ENCODE peak calls at places on chromosomes 13 and 19, in seven cellular contexts. One of them, this sample, is unnamed.

GRCh38 chr19:46772170-46773017 is 16.0 kb downstream of the SLC1A5 start:
- DNase-seq in psoas muscle: no peak
- DNase-seq in uterus: no peak
- DNase-seq in MM.1S: no peak
- DNase-seq in epithelial cell of esophagus: no peak
- DNase-seq in cardiac muscle cell: no peak
- DNase-seq in stomach: no peak
- DNase-seq in this sample: no peak

GRCh38 chr13:27977476-27978300 is 8.6 kb upstream of the CDX2 start:
- DNase-seq in MM.1S: no peak
- DNase-seq in psoas muscle: no peak
- DNase-seq in epithelial cell of esophagus: no peak
- DNase-seq in cardiac muscle cell: no peak
- DNase-seq in stomach: no peak
- DNase-seq in uterus: no peak
- DNase-seq in this sample: no peak

GRCh38 chr19:46984077-46985010 is 35.3 kb upstream of the NPAS1 start:
- DNase-seq in MM.1S: no peak
- DNase-seq in psoas muscle: peak; percentile 50
- DNase-seq in stomach: no peak
- DNase-seq in epithelial cell of esophagus: peak; percentile 83
- DNase-seq in uterus: peak; percentile 62
- DNase-seq in cardiac muscle cell: peak; percentile 81
- DNase-seq in this sample: peak; percentile 70

GRCh38 chr19:36528921-36529518 is 949 bp upstream of the ZNF260 start:
- DNase-seq in uterus: no peak
- DNase-seq in stomach: no peak
- DNase-seq in epithelial cell of esophagus: no peak
- DNase-seq in cardiac muscle cell: peak; percentile 12
- DNase-seq in psoas muscle: no peak
- DNase-seq in MM.1S: no peak
- DNase-seq in this sample: no peak

GRCh38 chr19:29666634-29667389 is 1.6 kb downstream of the PLEKHF1 start:
- DNase-seq in cardiac muscle cell: peak; percentile 81
- DNase-seq in uterus: peak; percentile 82
- DNase-seq in epithelial cell of esophagus: peak; percentile 43
- DNase-seq in psoas muscle: peak; percentile 82
- DNase-seq in MM.1S: no peak
- DNase-seq in stomach: peak; percentile 54
- DNase-seq in this sample: no peak

GRCh38 chr13:50276550-50276949 is 261.3 kb downstream of the KCNRG start:
- DNase-seq in stomach: no peak
- DNase-seq in epithelial cell of esophagus: no peak
- DNase-seq in cardiac muscle cell: no peak
- DNase-seq in MM.1S: no peak
- DNase-seq in uterus: no peak
- DNase-seq in psoas muscle: no peak
- DNase-seq in this sample: no peak

GRCh38 chr19:46456930-46457329 is 14.4 kb downstream of the PNMA8A start:
- DNase-seq in uterus: no peak
- DNase-seq in psoas muscle: no peak
- DNase-seq in cardiac muscle cell: no peak
- DNase-seq in MM.1S: no peak
- DNase-seq in stomach: no peak
- DNase-seq in epithelial cell of esophagus: no peak
- DNase-seq in this sample: no peak

GRCh38 chr19:30084390-30084819 is 142.4 kb downstream of the URI1 start:
- DNase-seq in uterus: no peak
- DNase-seq in stomach: no peak
- DNase-seq in epithelial cell of esophagus: no peak
- DNase-seq in MM.1S: no peak
- DNase-seq in psoas muscle: no peak
- DNase-seq in cardiac muscle cell: no peak
- DNase-seq in this sample: no peak

GRCh38 chr13:24406524-24406923 is 97.1 kb downstream of the C1QTNF9 start:
- DNase-seq in epithelial cell of esophagus: no peak
- DNase-seq in cardiac muscle cell: no peak
- DNase-seq in MM.1S: no peak
- DNase-seq in stomach: no peak
- DNase-seq in psoas muscle: no peak
- DNase-seq in uterus: no peak
- DNase-seq in this sample: no peak

GRCh38 chr13:45015300-45015699 is 26.0 kb downstream of the GPALPP1 start:
- DNase-seq in psoas muscle: no peak
- DNase-seq in uterus: no peak
- DNase-seq in cardiac muscle cell: no peak
- DNase-seq in stomach: no peak
- DNase-seq in epithelial cell of esophagus: peak; percentile 8
- DNase-seq in MM.1S: no peak
- DNase-seq in this sample: peak; percentile 5

GRCh38 chr13:64709079-64709478 is 2521.1 kb downstream of the PCDH9 start:
- DNase-seq in epithelial cell of esophagus: no peak
- DNase-seq in psoas muscle: no peak
- DNase-seq in MM.1S: no peak
- DNase-seq in stomach: no peak
- DNase-seq in uterus: no peak
- DNase-seq in cardiac muscle cell: no peak
- DNase-seq in this sample: no peak

GRCh38 chr13:30796132-30796832 is 60.9 kb downstream of the ALOX5AP start:
- DNase-seq in psoas muscle: no peak
- DNase-seq in uterus: no peak
- DNase-seq in MM.1S: no peak
- DNase-seq in epithelial cell of esophagus: peak; percentile 75
- DNase-seq in stomach: no peak
- DNase-seq in cardiac muscle cell: no peak
- DNase-seq in this sample: no peak

GRCh38 chr19:7706662-7707454 is 4.9 kb upstream of the FCER2 start:
- DNase-seq in epithelial cell of esophagus: no peak
- DNase-seq in uterus: no peak
- DNase-seq in MM.1S: no peak
- DNase-seq in cardiac muscle cell: no peak
- DNase-seq in psoas muscle: no peak
- DNase-seq in stomach: no peak
- DNase-seq in this sample: no peak

GRCh38 chr19:18865973-18866799 is 29.8 kb downstream of the CERS1 start:
- DNase-seq in cardiac muscle cell: peak; percentile 82
- DNase-seq in epithelial cell of esophagus: peak; percentile 68
- DNase-seq in MM.1S: no peak
- DNase-seq in stomach: peak; percentile 67
- DNase-seq in psoas muscle: peak; percentile 71
- DNase-seq in uterus: peak; percentile 44
- DNase-seq in this sample: no peak

GRCh38 chr19:5947435-5947834 is 30.5 kb downstream of the RANBP3 start:
- DNase-seq in MM.1S: no peak
- DNase-seq in psoas muscle: peak; percentile 68
- DNase-seq in epithelial cell of esophagus: no peak
- DNase-seq in stomach: peak; percentile 37
- DNase-seq in uterus: peak; percentile 83
- DNase-seq in cardiac muscle cell: no peak
- DNase-seq in this sample: peak; percentile 72

GRCh38 chr19:55695511-55696290 is 20.7 kb downstream of the EPN1 start:
- DNase-seq in MM.1S: no peak
- DNase-seq in stomach: no peak
- DNase-seq in epithelial cell of esophagus: no peak
- DNase-seq in uterus: no peak
- DNase-seq in cardiac muscle cell: no peak
- DNase-seq in psoas muscle: no peak
- DNase-seq in this sample: no peak

GRCh38 chr19:4776436-4777205 is 14.9 kb upstream of the FEM1A start:
- DNase-seq in MM.1S: no peak
- DNase-seq in uterus: no peak
- DNase-seq in psoas muscle: no peak
- DNase-seq in stomach: no peak
- DNase-seq in cardiac muscle cell: no peak
- DNase-seq in epithelial cell of esophagus: no peak
- DNase-seq in this sample: no peak

GRCh38 chr19:45809643-45810159 is 5.4 kb downstream of the RSPH6A start:
- DNase-seq in MM.1S: peak; percentile 82
- DNase-seq in stomach: no peak
- DNase-seq in psoas muscle: no peak
- DNase-seq in uterus: no peak
- DNase-seq in epithelial cell of esophagus: peak; percentile 60
- DNase-seq in cardiac muscle cell: no peak
- DNase-seq in this sample: peak; percentile 45

GRCh38 chr19:40217027-40217810 is 965 bp downstream of the TTC9B start:
- DNase-seq in stomach: peak; percentile 65
- DNase-seq in MM.1S: no peak
- DNase-seq in cardiac muscle cell: peak; percentile 15
- DNase-seq in psoas muscle: peak; percentile 41
- DNase-seq in uterus: no peak
- DNase-seq in epithelial cell of esophagus: peak; percentile 65
- DNase-seq in this sample: no peak

DNA sequence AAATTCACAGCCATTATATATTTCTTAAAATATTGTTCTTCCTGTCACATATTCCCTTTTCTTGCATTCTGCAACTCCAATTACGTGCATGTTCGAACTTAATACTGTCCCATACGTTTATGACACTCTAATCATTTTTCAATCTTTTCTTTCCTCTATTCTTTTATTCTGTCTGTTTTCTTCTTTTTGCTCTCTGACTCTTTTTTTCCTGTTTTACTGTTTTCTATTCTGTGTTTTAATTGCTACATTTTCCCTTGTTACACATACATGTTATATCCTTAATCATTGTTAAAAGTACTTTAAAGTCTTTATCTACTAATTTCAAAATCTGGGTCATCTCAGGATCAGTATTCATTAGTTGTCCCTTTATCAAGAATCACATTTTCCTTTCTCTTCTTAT is 1149.1 kb upstream of the PCDH20 start:
- DNase-seq in uterus: no peak
- DNase-seq in epithelial cell of esophagus: no peak
- DNase-seq in MM.1S: no peak
- DNase-seq in stomach: no peak
- DNase-seq in psoas muscle: no peak
- DNase-seq in cardiac muscle cell: no peak
- DNase-seq in this sample: no peak
- H3K4me3 ChIP-seq in uterus: no peak overlapping the region
- H3K4me3 ChIP-seq in epithelial cell of esophagus: no peak overlapping the region
- H3K4me3 ChIP-seq in MM.1S: no peak overlapping the region
- H3K4me3 ChIP-seq in stomach: no peak overlapping the region
- H3K4me3 ChIP-seq in psoas muscle: no peak overlapping the region
- H3K4me3 ChIP-seq in cardiac muscle cell: no peak overlapping the region
- H3K4me3 ChIP-seq in this sample: no peak overlapping the region

GRCh38 chr19:48735031-48735615 is 5.3 kb downstream of the RASIP1 start:
- DNase-seq in cardiac muscle cell: peak; percentile 79
- DNase-seq in epithelial cell of esophagus: peak; percentile 75
- DNase-seq in MM.1S: no peak
- DNase-seq in psoas muscle: no peak
- DNase-seq in stomach: no peak
- DNase-seq in uterus: no peak
- DNase-seq in this sample: no peak
- H3K4me3 ChIP-seq in cardiac muscle cell: peak overlapping the region; percentile 38
- H3K4me3 ChIP-seq in epithelial cell of esophagus: peak overlapping the region; percentile 36
- H3K4me3 ChIP-seq in MM.1S: no peak overlapping the region
- H3K4me3 ChIP-seq in psoas muscle: no peak overlapping the region
- H3K4me3 ChIP-seq in stomach: no peak overlapping the region
- H3K4me3 ChIP-seq in uterus: no peak overlapping the region
- H3K4me3 ChIP-seq in this sample: peak overlapping the region; percentile 18

DNA sequence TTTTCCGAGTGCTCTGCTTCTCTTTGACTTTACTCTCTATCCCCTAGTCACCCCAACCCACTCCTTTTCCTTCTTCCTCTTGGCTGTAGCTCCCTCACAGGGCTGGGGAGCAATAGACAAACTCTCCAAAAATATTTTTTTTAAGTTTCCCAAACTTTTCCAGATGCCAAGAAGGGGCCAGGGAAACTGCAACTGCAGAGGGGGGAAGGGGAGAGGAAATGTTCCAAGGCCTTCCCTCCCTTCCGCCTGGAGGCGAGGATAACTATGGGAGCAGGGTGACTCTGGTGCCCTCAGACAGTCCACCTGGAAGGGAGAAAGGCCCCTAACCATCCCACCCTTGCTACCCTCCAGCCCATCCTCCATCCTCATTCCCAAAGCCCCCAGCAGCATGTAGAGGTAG is 49.4 kb downstream of the LYL1 start:
- DNase-seq in uterus: no peak
- DNase-seq in stomach: no peak
- DNase-seq in cardiac muscle cell: no peak
- DNase-seq in psoas muscle: no peak
- DNase-seq in MM.1S: no peak
- DNase-seq in epithelial cell of esophagus: no peak
- DNase-seq in this sample: no peak
- H3K4me3 ChIP-seq in uterus: no peak overlapping the region
- H3K4me3 ChIP-seq in stomach: no peak overlapping the region
- H3K4me3 ChIP-seq in cardiac muscle cell: no peak overlapping the region
- H3K4me3 ChIP-seq in psoas muscle: no peak overlapping the region
- H3K4me3 ChIP-seq in MM.1S: no peak overlapping the region
- H3K4me3 ChIP-seq in epithelial cell of esophagus: no peak overlapping the region
- H3K4me3 ChIP-seq in this sample: no peak overlapping the region

GRCh38 chr19:17843428-17843827 is 4.4 kb downstream of the JAK3 start:
- DNase-seq in psoas muscle: no peak
- DNase-seq in uterus: no peak
- DNase-seq in cardiac muscle cell: no peak
- DNase-seq in stomach: no peak
- DNase-seq in MM.1S: no peak
- DNase-seq in epithelial cell of esophagus: no peak
- DNase-seq in this sample: no peak

GRCh38 chr19:17841810-17842662 is 5.7 kb downstream of the JAK3 start:
- DNase-seq in psoas muscle: peak; percentile 74
- DNase-seq in stomach: peak; percentile 86
- DNase-seq in uterus: peak; percentile 75
- DNase-seq in MM.1S: no peak
- DNase-seq in cardiac muscle cell: peak; percentile 97
- DNase-seq in epithelial cell of esophagus: peak; percentile 90
- DNase-seq in this sample: peak; percentile 57

GRCh38 chr19:17841371-17841809 is 6.4 kb downstream of the JAK3 start:
- DNase-seq in MM.1S: no peak
- DNase-seq in cardiac muscle cell: no peak
- DNase-seq in psoas muscle: no peak
- DNase-seq in epithelial cell of esophagus: no peak
- DNase-seq in stomach: peak; percentile 44
- DNase-seq in uterus: no peak
- DNase-seq in this sample: no peak

GRCh38 chr19:17843908-17844490 is 3.8 kb downstream of the JAK3 start:
- DNase-seq in psoas muscle: no peak
- DNase-seq in uterus: no peak
- DNase-seq in cardiac muscle cell: no peak
- DNase-seq in MM.1S: no peak
- DNase-seq in stomach: no peak
- DNase-seq in epithelial cell of esophagus: no peak
- DNase-seq in this sample: no peak

DNA sequence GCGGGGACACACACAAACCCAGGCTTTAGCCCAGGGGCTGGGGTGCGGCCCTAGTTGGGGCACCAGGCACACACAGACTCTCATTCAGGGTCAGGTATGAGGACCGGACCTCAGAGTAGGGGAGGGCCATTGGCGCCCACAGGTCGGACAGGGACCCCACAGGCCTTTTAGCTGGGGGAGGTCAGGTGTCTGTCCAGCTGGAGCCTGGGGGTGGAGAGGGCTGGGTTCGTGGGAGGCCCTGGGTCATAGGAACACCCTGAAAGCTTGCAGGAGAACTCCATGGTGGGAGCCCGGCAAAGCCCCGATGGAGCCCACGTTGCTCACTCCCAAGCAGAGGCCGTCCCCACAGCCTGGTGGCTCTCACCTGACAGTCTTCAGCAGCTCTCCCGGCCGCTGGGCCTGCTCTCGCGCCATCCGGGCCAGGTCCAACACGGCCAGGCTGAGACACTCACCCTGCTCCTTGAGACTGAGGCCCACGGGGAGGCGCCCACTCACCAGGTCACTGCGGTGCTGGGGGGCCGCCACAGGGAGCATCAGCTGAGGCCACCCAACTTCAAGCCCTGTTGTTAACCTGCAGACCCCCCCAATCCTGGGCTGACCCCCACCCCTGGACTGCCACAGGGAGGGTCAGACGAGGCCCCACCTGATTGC is 5.0 kb downstream of the JAK3 start:
- DNase-seq in epithelial cell of esophagus: no peak
- DNase-seq in stomach: no peak
- DNase-seq in uterus: no peak
- DNase-seq in cardiac muscle cell: no peak
- DNase-seq in MM.1S: no peak
- DNase-seq in psoas muscle: no peak
- DNase-seq in this sample: no peak
- H3K4me3 ChIP-seq in epithelial cell of esophagus: peak overlapping the region; percentile 45
- H3K4me3 ChIP-seq in stomach: peak overlapping the region; percentile 27
- H3K4me3 ChIP-seq in uterus: no peak overlapping the region
- H3K4me3 ChIP-seq in cardiac muscle cell: no peak overlapping the region
- H3K4me3 ChIP-seq in MM.1S: no peak overlapping the region
- H3K4me3 ChIP-seq in psoas muscle: peak overlapping the region; percentile 28
- H3K4me3 ChIP-seq in this sample: peak overlapping the region; percentile 49

This sample was measured in skeletal muscle cell.